ENCODE peak calls at places on chromosomes 2 and 18, in seven cellular contexts. V is left lung, L is BJ, H is upper lobe of right lung, X is GM10248, U is mesothelial cell of epicardium, W is A549. G is an unnamed sample.

GRCh38 chr18:5444269-5444668 is 99.5 kb downstream of the EPB41L3 start:
- DNase-seq in V (no peak), L (no peak), H (no peak), X (no peak), U (no peak), W (no peak), G (no peak)

GRCh38 chr18:79588131-79588635 is 91.4 kb upstream of the CTDP1 start:
- DNase-seq in V (peak; percentile 31), L (no peak), H (peak; percentile 60), X (no peak), U (peak; percentile 6), W (no peak), G (peak; percentile 65)

GRCh38 chr2:176552456-176553135 is 283.4 kb downstream of the MTX2 start:
- DNase-seq in V (no peak), L (peak; percentile 75), H (no peak), X (no peak), U (no peak), W (no peak), G (no peak)

GRCh38 chr2:178827111-178827510 is 19.9 kb upstream of the TTN start:
- DNase-seq in V (no peak), L (no peak), H (no peak), X (no peak), U (no peak), W (no peak), G (no peak)

GRCh38 chr2:15560404-15560987 is 638 bp downstream of the NBAS start:
- DNase-seq in V (peak; percentile 33), L (no peak), H (no peak), X (peak; percentile 23), U (no peak), W (peak; percentile 44), G (no peak)

GRCh38 chr2:100137877-100138570 is 4.4 kb downstream of the AFF3 start:
- DNase-seq in V (no peak), L (no peak), H (no peak), X (no peak), U (no peak), W (no peak), G (no peak)

GRCh38 chr2:186426153-186427016 is 59.7 kb upstream of the ZC3H15 start:
- DNase-seq in V (no peak), L (no peak), H (no peak), X (peak; percentile 17), U (no peak), W (no peak), G (no peak)

GRCh38 chr18:34039194-34039593 is 185.5 kb downstream of the NOL4 start:
- DNase-seq in V (no peak), L (no peak), H (no peak), X (no peak), U (no peak), W (no peak), G (no peak)

GRCh38 chr18:46220116-46220515 is 115.9 kb downstream of the HAUS1 start:
- DNase-seq in V (no peak), L (no peak), H (no peak), X (no peak), U (no peak), W (no peak), G (no peak)

DNA sequence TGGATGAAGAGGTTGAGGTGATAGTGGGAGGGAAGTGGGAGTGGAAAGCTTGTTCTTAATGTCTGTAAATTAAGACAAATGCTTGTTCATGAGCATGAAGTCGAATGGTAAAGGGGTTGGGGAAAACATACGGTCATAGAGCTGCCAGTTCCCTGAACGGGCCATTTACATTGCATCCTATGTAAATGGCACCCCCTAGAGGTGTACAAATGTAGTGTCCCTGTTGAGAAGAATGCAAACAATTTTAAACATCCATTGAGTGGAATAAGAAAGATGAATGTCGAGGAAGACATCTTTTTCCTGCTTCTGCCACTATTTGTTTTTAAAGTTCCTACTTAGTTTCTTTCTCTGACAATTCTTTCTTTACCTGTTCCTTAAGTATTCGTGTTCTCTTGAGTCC is 155.7 kb downstream of the RDH14 start:
- DNase-seq in V (no peak), L (no peak), H (no peak), X (no peak), U (no peak), W (peak; percentile 36), G (no peak)
- TF ChIP-seq CTCF in V (no peak), L (peak; percentile 15), H (peak; percentile 8), X (peak; percentile 11), U (peak; percentile 62), W (peak; percentile 55), G (peak; percentile 75)

GRCh38 chr2:237743561-237744269 is 54.9 kb upstream of the RBM44 start:
- DNase-seq in V (no peak), L (no peak), H (no peak), X (no peak), U (no peak), W (no peak), G (no peak)
- TF ChIP-seq CTCF in V (no peak), L (peak; percentile 18), H (no peak), X (no peak), U (peak; percentile 48), W (no peak), G (peak; percentile 57)

GRCh38 chr2:234249006-234249405 is 198.5 kb downstream of the SPP2 start:
- DNase-seq in V (no peak), L (no peak), H (no peak), X (no peak), U (no peak), W (peak; percentile 34), G (no peak)
- TF ChIP-seq CTCF in V (no peak), L (no peak), H (no peak), X (no peak), U (no peak), W (peak; percentile 23), G (no peak)

GRCh38 chr2:211692689-211693088 is 845.9 kb downstream of the ERBB4 start:
- DNase-seq in V (no peak), L (no peak), H (no peak), X (no peak), U (no peak), W (no peak), G (no peak)
- TF ChIP-seq CTCF in V (no peak), L (no peak), H (no peak), X (no peak), U (no peak), W (no peak), G (no peak)

GRCh38 chr18:2906522-2907458 is 60.0 kb downstream of the EMILIN2 start:
- DNase-seq in V (peak; percentile 38), L (no peak), H (peak; percentile 80), X (peak; percentile 80), U (no peak), W (peak; percentile 16), G (no peak)
- TF ChIP-seq CTCF in V (no peak), L (peak; percentile 32), H (peak; percentile 22), X (peak; percentile 38), U (no peak), W (peak; percentile 30), G (peak; percentile 59)

DNA sequence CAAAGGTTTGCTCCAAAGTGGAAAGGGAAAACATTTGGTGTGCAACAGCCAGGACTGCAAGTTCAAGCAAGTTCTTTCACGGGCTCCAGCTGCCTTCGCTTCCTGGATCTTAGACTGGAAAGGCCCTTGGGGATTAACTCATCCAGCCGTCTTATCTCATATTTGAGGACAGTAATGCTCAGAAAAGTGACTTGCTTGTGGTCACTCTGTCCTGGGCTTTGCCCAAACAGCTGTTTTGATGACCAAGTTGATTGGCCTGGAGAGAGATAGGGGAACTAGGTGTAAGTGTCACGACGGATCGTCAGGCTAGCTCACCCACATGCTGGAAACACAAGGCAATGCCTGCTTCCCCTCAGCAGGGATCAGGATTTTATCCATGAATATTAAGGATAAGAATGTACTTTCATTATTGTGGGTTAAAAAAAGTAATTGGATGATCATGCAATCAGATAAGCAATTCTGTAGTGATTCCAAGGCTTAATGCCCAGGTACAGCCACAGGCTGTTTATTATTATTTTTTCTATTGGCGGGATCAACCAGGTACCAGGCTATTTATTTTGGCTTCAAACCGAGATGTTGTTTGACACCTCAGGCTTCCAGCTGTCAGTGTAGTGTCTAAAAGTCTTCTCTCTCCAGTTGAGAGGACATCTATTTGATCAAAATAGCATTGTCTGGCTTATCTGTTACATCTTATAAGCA is 162.5 kb upstream of the EPAS1 start:
- DNase-seq in V (no peak), L (peak; percentile 35), H (no peak), X (no peak), U (no peak), W (no peak), G (no peak)
- TF ChIP-seq CTCF in V (no peak), L (no peak), H (no peak), X (no peak), U (no peak), W (no peak), G (no peak)

DNA sequence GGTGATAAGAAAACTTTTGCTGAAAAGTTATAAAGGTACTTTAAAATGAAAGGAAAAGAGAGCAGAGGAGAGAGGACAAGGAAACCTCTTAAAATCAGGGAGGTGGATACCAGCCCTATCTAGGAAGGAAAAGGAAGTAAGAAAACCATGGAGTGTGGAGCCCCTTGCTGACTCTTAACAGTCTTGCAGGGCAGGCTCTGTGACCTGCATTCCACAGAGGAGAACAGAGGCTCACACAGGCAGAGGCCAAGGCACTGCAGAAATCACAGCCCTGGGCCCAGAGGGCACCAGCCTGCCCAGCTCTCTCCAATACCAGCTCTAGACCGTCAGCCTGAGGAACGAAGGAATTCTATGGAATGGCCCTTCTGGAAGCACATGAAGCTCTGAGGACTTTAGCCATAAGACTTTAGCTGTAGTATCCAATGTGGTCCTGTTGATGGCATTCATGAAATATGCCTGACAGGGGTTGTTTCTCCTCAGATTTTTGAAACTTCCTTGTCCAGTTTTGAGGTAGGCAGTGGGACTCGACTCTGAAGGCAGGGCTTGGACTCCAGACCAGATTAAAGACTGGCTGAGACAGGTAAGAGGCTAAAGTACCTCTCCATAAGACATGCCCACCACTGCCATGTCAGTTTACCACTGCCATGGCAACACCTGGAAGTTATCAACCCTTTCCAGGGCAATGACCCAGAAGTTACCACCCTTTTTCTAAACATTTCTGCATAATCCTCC is 216.3 kb downstream of the ANAPC1 start:
- DNase-seq in V (peak; percentile 57), L (no peak), H (no peak), X (no peak), U (no peak), W (peak; percentile 42), G (peak; percentile 22)
- TF ChIP-seq CTCF in V (peak; percentile 52), L (peak; percentile 67), H (peak; percentile 61), X (no peak), U (no peak), W (peak; percentile 29), G (no peak)

GRCh38 chr2:218631837-218632236 is 24.1 kb downstream of the PLCD4 start:
- DNase-seq in V (no peak), L (no peak), H (no peak), X (no peak), U (no peak), W (no peak), G (no peak)
- TF ChIP-seq CTCF in V (no peak), L (no peak), H (no peak), X (no peak), U (no peak), W (no peak), G (no peak)